ENCODE peak calls at places on chromosome 15, in four cellular contexts. P is H9, L is H1, X is IMR-90. V is an unnamed sample.
A peak's percentile ranks its signal among the peaks of the same experiment; 100 is the strongest.

GRCh38 chr15:31455499-31455898 is 128.9 kb downstream of the KLF13 start:
- DNase-seq in P (peak; percentile 29), L (no peak), X (no peak), V (peak; percentile 48)

GRCh38 chr15:51090753-51091152 is 4.0 kb downstream of the TNFAIP8L3 start:
- DNase-seq in P (no peak), L (no peak), X (no peak), V (no peak)

GRCh38 chr15:98893407-98893806 is 114.2 kb downstream of the PGPEP1L start:
- DNase-seq in P (no peak), L (no peak), X (no peak), V (no peak)

GRCh38 chr15:66233487-66234415 is 19.8 kb downstream of the MEGF11 start:
- DNase-seq in P (peak; percentile 66), L (peak; percentile 85), X (no peak), V (peak; percentile 61)

GRCh38 chr15:74461847-74462511 is 1.0 kb upstream of the UBL7 start:
- DNase-seq in P (no peak), L (no peak), X (no peak), V (peak; percentile 37)

GRCh38 chr15:48617619-48618018 is 27.9 kb downstream of the FBN1 start:
- DNase-seq in P (no peak), L (no peak), X (peak; percentile 93), V (no peak)

GRCh38 chr15:77255385-77255784 is 164.5 kb downstream of the PEAK1 start:
- DNase-seq in P (no peak), L (no peak), X (no peak), V (no peak)

GRCh38 chr15:31511707-31512310 is 185.2 kb downstream of the KLF13 start:
- DNase-seq in P (peak; percentile 6), L (no peak), X (no peak), V (peak; percentile 23)

GRCh38 chr15:90336705-90337141 is 15.4 kb upstream of the ZNF774 start:
- DNase-seq in P (no peak), L (no peak), X (peak; percentile 85), V (no peak)

GRCh38 chr15:75349851-75350588 is 3.2 kb downstream of the NEIL1 start:
- DNase-seq in P (peak; percentile 20), L (no peak), X (no peak), V (no peak)

GRCh38 chr15:79092382-79092781 is 1.8 kb upstream of the RASGRF1 start:
- DNase-seq in P (peak; percentile 19), L (no peak), X (no peak), V (no peak)

GRCh38 chr15:79168922-79169322 is 78.3 kb upstream of the RASGRF1 start:
- DNase-seq in P (peak; percentile 84), L (peak; percentile 58), X (no peak), V (peak; percentile 95)

GRCh38 chr15:23095796-23096195 is 40.8 kb downstream of the GOLGA6L1 start:
- DNase-seq in P (no peak), L (peak; percentile 10), X (no peak), V (no peak)

GRCh38 chr15:42160110-42160509 is 3.7 kb upstream of the PLA2G4F start:
- DNase-seq in P (no peak), L (no peak), X (no peak), V (no peak)

GRCh38 chr15:66879968-66880367 is 177.9 kb downstream of the SMAD6 start:
- DNase-seq in P (no peak), L (peak; percentile 26), X (no peak), V (no peak)

GRCh38 chr15:49045691-49046112 is 544 bp downstream of the SECISBP2L start:
- DNase-seq in P (no peak), L (no peak), X (peak; percentile 21), V (peak; percentile 89)

GRCh38 chr15:74131618-74132191 is 1.3 kb downstream of the ISLR2 start:
- DNase-seq in P (no peak), L (no peak), X (no peak), V (no peak)

GRCh38 chr15:48861813-48862431 is 16.0 kb upstream of the EID1 start:
- DNase-seq in P (no peak), L (no peak), X (peak; percentile 82), V (peak; percentile 68)

GRCh38 chr15:66738595-66738994 is 36.6 kb downstream of the SMAD6 start:
- DNase-seq in P (no peak), L (no peak), X (no peak), V (no peak)

GRCh38 chr15:49645937-49646336 is 25.1 kb downstream of the DTWD1 start:
- DNase-seq in P (no peak), L (no peak), X (peak; percentile 81), V (no peak)

GRCh38 chr15:58221591-58222241 is 83.5 kb downstream of the AQP9 start:
- DNase-seq in P (peak; percentile 55), L (peak; percentile 61), X (peak; percentile 21), V (peak; percentile 52)

GRCh38 chr15:90113166-90113565 is 10.9 kb upstream of the IDH2 start:
- DNase-seq in P (no peak), L (no peak), X (peak; percentile 51), V (no peak)

GRCh38 chr15:37289109-37289765 is 188.9 kb upstream of the MEIS2 start:
- DNase-seq in P (peak; percentile 46), L (no peak), X (peak; percentile 5), V (peak; percentile 71)

GRCh38 chr15:44319385-44319784 is 30.9 kb downstream of the GOLM2 start:
- DNase-seq in P (no peak), L (no peak), X (no peak), V (peak; percentile 23)

DNA sequence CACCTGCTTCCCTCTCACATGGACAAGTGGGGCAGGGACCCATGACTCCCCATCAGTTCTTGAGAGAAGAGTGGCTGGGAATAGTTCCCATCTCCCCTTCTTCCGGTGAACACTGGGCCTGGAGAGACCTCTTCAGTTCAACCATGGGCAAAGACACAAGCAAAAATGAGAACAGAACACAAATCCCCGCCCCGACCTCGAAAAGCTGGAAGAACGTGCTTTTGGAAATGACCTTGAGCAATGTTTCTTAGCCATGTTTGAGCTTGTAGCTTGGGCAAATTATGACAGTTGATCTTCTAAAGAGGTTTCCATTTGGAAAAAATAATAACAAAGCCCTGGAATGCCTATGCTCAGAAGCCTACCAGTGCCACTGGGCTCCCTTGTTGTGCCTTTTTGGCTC is 59.0 kb downstream of the FAM174B start:
- DNase-seq in P (no peak), L (no peak), X (no peak), V (no peak)
- H4K5ac ChIP-seq in P (no peak overlapping the region), L (no peak overlapping the region), X (no peak overlapping the region), V (no peak overlapping the region)

DNA sequence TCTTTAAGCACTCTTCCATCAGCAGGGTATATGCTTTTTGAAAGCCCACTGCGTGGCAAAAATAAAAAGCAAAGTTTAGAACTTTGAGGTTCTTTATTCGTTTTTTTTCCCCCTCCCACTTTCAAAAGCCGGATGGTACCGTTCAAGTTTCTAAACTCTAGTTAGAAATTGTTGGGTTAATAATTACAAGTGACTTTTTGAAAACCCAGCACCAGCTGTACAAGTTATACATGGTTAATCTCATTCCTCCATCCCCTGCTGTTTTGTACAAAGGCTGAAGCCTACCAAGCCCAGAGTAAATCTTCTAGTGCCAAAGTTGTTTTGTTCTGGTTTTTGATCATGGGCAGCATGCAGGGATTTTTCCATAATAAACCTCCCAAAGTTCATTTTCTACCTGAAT is 48.6 kb downstream of the WDR72 start:
- DNase-seq in P (no peak), L (no peak), X (no peak), V (no peak)
- H2BK5ac ChIP-seq in P (no peak overlapping the region), L (no peak overlapping the region), X (no peak overlapping the region), V (no peak overlapping the region)

GRCh38 chr15:60819860-60820259 is 340.9 kb upstream of the ICE2 start:
- DNase-seq in P (no peak), L (no peak), X (no peak), V (no peak)

GRCh38 chr15:60814062-60814461 is 335.1 kb upstream of the ICE2 start:
- DNase-seq in P (no peak), L (no peak), X (no peak), V (no peak)

GRCh38 chr15:60814855-60815254 is 335.9 kb upstream of the ICE2 start:
- DNase-seq in P (no peak), L (no peak), X (no peak), V (no peak)

GRCh38 chr15:60809375-60809774 is 330.4 kb upstream of the ICE2 start:
- DNase-seq in P (no peak), L (no peak), X (no peak), V (no peak)

GRCh38 chr15:60815321-60815720 is 336.4 kb upstream of the ICE2 start:
- DNase-seq in P (no peak), L (no peak), X (no peak), V (no peak)
- H4K5ac ChIP-seq in P (no peak overlapping the region), L (no peak overlapping the region), X (no peak overlapping the region), V (no peak overlapping the region)

GRCh38 chr15:68228143-68228970 is 1.2 kb downstream of the CLN6 start:
- DNase-seq in P (no peak), L (no peak), X (no peak), V (peak; percentile 46)

GRCh38 chr15:68228971-68229385 is 550 bp downstream of the CLN6 start:
- DNase-seq in P (no peak), L (no peak), X (peak; percentile 9), V (peak; percentile 51)

GRCh38 chr15:68231102-68231818 is 1.7 kb upstream of the CLN6 start:
- DNase-seq in P (no peak), L (peak; percentile 38), X (no peak), V (no peak)

GRCh38 chr15:68229386-68230156 is at the start of gene CLN6:
- DNase-seq in P (peak; percentile 77), L (peak; percentile 88), X (peak; percentile 77), V (peak; percentile 85)

GRCh38 chr15:68230157-68231100 is 901 bp upstream of the CLN6 start:
- DNase-seq in P (no peak), L (peak; percentile 40), X (peak; percentile 10), V (no peak)
- H2BK5ac ChIP-seq in P (no peak overlapping the region), L (peak overlapping the region; percentile 79), X (peak overlapping the region; percentile 68), V (no peak overlapping the region)

GRCh38 chr15:64490598-64491259 is 30.4 kb downstream of the ZNF609 start:
- DNase-seq in P (no peak), L (no peak), X (peak; percentile 78), V (peak; percentile 82)
- H4K5ac ChIP-seq in P (no peak overlapping the region), L (no peak overlapping the region), X (no peak overlapping the region), V (no peak overlapping the region)

DNA sequence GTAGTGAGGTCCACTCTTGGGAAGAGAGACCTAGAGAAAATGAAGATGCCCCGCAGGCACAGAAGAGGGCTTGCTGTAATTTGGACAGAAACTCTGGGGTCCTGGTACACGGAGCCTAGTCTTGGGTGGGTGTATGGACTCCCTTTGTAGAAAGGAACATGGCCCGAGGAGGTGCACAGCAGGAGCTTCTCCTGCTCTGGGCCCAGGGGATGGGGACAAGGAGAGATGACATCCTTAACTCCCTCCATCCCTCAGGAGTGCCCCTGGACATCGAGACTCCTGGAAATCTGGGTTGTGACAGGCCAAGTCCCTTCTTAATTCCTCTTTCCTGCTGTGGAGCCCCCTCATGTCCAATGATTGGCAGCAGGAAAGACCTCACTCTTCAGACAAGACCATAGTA is 29.9 kb upstream of the ABHD2 start:
- DNase-seq in P (no peak), L (no peak), X (no peak), V (no peak)
- H2BK5ac ChIP-seq in P (no peak overlapping the region), L (no peak overlapping the region), X (no peak overlapping the region), V (no peak overlapping the region)

V was measured in mesendoderm.